ENCODE peak calls at places on chromosomes 13 and 19, in seven cellular contexts. R is LNCaP clone FGC; G is pancreas; X is cardiac fibroblast; V is WTC11; H is Panc1; Y is CD4-positive, alpha-beta T cell. O is an unnamed sample.

GRCh38 chr13:110913322-110913721 is 1.5 kb downstream of the ANKRD10 start:
- DNase-seq in X (peak), V (no peak), H (no peak), Y (no peak), R (no peak), G (no peak), O (no peak)

GRCh38 chr19:6663236-6664187 is 6.4 kb downstream of the TNFSF14 start:
- DNase-seq in R (no peak), G (no peak), Y (no peak), X (peak), H (no peak), V (no peak), O (no peak)

GRCh38 chr13:102195566-102196462 is 206.0 kb downstream of the FGF14 start:
- DNase-seq in H (no peak), X (peak), V (no peak), Y (no peak), R (no peak), G (no peak), O (no peak)

GRCh38 chr13:49053215-49053614 is 77.5 kb downstream of the FNDC3A start:
- DNase-seq in G (no peak), H (no peak), X (no peak), R (no peak), Y (no peak), V (no peak), O (no peak)

GRCh38 chr13:75541287-75541686 is 3.6 kb upstream of the COMMD6 start:
- DNase-seq in X (peak), R (no peak), Y (no peak), V (no peak), H (no peak), G (no peak), O (peak)

GRCh38 chr13:76955236-76955635 is 6.9 kb downstream of the ACOD1 start:
- DNase-seq in R (no peak), Y (no peak), V (no peak), H (no peak), X (no peak), G (no peak), O (no peak)

GRCh38 chr13:79776538-79776937 is 295.6 kb downstream of the NDFIP2 start:
- DNase-seq in V (no peak), Y (no peak), R (no peak), H (no peak), G (no peak), X (peak), O (peak)

GRCh38 chr19:8261881-8262280 is 46.3 kb downstream of the CD320 start:
- DNase-seq in G (peak), Y (no peak), R (no peak), V (no peak), X (no peak), H (no peak), O (no peak)

GRCh38 chr19:48698046-48698445 is 2.3 kb downstream of the FUT2 start:
- DNase-seq in G (no peak), X (peak), H (no peak), V (no peak), R (no peak), Y (no peak), O (peak)

GRCh38 chr13:44934724-44935123 is 54.5 kb downstream of the NUFIP1 start:
- DNase-seq in Y (no peak), X (peak), H (no peak), G (no peak), R (no peak), V (no peak), O (peak)

GRCh38 chr19:5090780-5091575 is 122.1 kb downstream of the KDM4B start:
- DNase-seq in X (peak), H (no peak), V (no peak), G (no peak), R (no peak), Y (no peak), O (no peak)

GRCh38 chr19:37973666-37974065 is 66.7 kb downstream of the SIPA1L3 start:
- DNase-seq in G (no peak), V (no peak), X (no peak), R (no peak), Y (no peak), H (no peak), O (no peak)

GRCh38 chr13:41017744-41018582 is 1.2 kb downstream of the ELF1 start:
- DNase-seq in Y (no peak), G (no peak), X (no peak), R (no peak), H (no peak), V (no peak), O (no peak)

GRCh38 chr19:14886032-14886431 is at the start of gene OR7A17:
- DNase-seq in Y (no peak), G (no peak), X (no peak), R (no peak), H (no peak), V (no peak), O (no peak)

GRCh38 chr19:18173572-18174294 is at the start of gene IFI30:
- DNase-seq in X (peak), Y (peak), V (peak), H (no peak), G (peak), R (no peak), O (no peak)

GRCh38 chr13:34817246-34817645 is 124.8 kb upstream of the NBEA start:
- DNase-seq in X (no peak), V (no peak), H (no peak), Y (no peak), R (no peak), G (no peak), O (peak)

GRCh38 chr19:1855828-1856255 is 7.5 kb downstream of the KLF16 start:
- DNase-seq in R (no peak), V (no peak), G (no peak), Y (no peak), H (no peak), X (no peak), O (no peak)

GRCh38 chr13:36157475-36157874 is 26.3 kb upstream of the DCLK1 start:
- DNase-seq in R (no peak), H (no peak), X (no peak), G (no peak), Y (no peak), V (no peak), O (no peak)

GRCh38 chr13:111153977-111154332 is 38.8 kb downstream of the ARHGEF7 start:
- DNase-seq in R (no peak), X (peak), V (no peak), Y (peak), H (no peak), G (no peak), O (no peak)

GRCh38 chr19:31340059-31341025 is 8.9 kb downstream of the TSHZ3 start:
- DNase-seq in R (no peak), H (no peak), V (no peak), Y (no peak), G (no peak), X (no peak), O (peak)

GRCh38 chr19:56840452-56841193 is at the start of the genes PEG3 and ZIM2:
- DNase-seq in H (no peak), Y (no peak), X (no peak), G (peak), R (no peak), V (no peak), O (no peak)

GRCh38 chr19:33335446-33335845 is 33.1 kb upstream of the CEBPA start:
- DNase-seq in G (no peak), V (no peak), H (no peak), X (no peak), R (no peak), Y (no peak), O (no peak)

GRCh38 chr19:39599116-39599515 is 3.2 kb upstream of the LGALS13 start:
- DNase-seq in R (peak), Y (no peak), G (no peak), X (peak), V (peak), H (no peak), O (peak)

GRCh38 chr19:44903602-44904425 is 1.8 kb upstream of the APOE start:
- DNase-seq in X (peak), V (peak), G (peak), R (no peak), H (no peak), Y (peak), O (peak)

GRCh38 chr19:42131149-42132029 is 857 bp downstream of the POU2F2 start:
- DNase-seq in G (no peak), X (no peak), Y (no peak), H (no peak), V (no peak), R (no peak), O (no peak)

GRCh38 chr19:19668230-19669012 is at the start of gene ZNF101:
- DNase-seq in Y (peak), G (peak), H (peak), R (peak), X (peak), V (peak), O (peak)

GRCh38 chr19:289651-290538 is 1.3 kb downstream of the PLPP2 start:
- DNase-seq in G (peak), Y (peak), X (peak), V (peak), H (peak), R (peak), O (peak)

GRCh38 chr19:34350161-34350561 is 14.8 kb upstream of the GPI start:
- DNase-seq in X (peak), H (no peak), G (no peak), V (no peak), Y (peak), R (no peak), O (no peak)

GRCh38 chr19:5042556-5042955 is 73.6 kb downstream of the KDM4B start:
- DNase-seq in G (no peak), Y (no peak), V (peak), X (no peak), H (no peak), R (no peak), O (no peak)

GRCh38 chr13:62997038-62997619 is 1581.5 kb upstream of the PCDH20 start:
- DNase-seq in Y (no peak), X (no peak), H (no peak), G (no peak), R (no peak), V (no peak), O (no peak)

GRCh38 chr13:58619396-58620113 is 988.0 kb downstream of the PCDH17 start:
- DNase-seq in V (no peak), X (no peak), G (no peak), H (no peak), Y (no peak), R (no peak), O (no peak)

GRCh38 chr19:28710278-28710677 is 502.7 kb downstream of the UQCRFS1 start:
- DNase-seq in V (no peak), R (peak), H (peak), Y (no peak), G (no peak), X (peak), O (peak)

GRCh38 chr19:35755550-35756371 is 1.1 kb downstream of the HSPB6 start:
- DNase-seq in X (peak), R (no peak), G (peak), H (no peak), Y (peak), V (peak), O (peak)

GRCh38 chr19:41707871-41708371 is 505 bp upstream of the CEACAM5 start:
- DNase-seq in Y (no peak), V (peak), H (no peak), R (no peak), G (no peak), X (no peak), O (no peak)

DNA sequence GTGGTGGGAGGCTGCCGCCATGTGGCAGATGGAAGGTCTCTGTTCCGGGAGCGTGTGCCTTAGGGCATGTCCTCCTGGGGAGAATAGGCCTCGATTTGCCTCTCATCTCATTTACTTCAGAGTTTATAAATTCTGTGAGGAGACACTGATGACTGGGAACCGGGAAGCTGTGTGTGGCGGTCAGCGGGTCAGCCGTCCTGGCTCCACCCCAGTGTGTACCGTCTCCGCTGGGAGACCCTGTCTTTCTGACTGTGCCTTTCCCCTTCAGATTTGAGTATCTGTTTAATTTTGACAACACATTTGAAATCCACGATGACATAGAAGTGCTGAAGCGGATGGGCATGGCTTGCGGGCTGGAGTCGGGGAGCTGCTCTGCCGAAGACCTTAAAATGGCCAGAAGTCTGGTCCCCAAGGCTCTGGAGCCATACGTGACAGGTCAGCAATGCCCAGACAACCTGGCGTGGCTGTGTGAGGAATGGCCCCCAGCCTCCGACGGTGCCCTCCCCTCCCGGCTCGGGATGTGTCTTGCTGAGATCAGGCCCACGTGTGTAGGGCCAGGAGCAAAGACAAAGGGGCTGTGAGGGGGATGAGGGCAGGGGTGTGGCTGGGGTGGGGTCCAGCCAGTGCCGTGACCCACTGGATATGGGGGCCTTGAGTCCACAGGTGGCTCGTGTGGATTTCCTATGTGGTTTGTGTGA is 21.6 kb downstream of the ATP4B start:
- DNase-seq in X (no peak), G (no peak), Y (no peak), R (no peak), H (no peak), V (peak), O (no peak)
- TF ChIP-seq CTCF in X (no peak), G (no peak), Y (no peak), R (no peak), H (no peak), V (no peak), O (no peak)

GRCh38 chr19:49938662-49939061 is 9.4 kb upstream of the NUP62 start:
- DNase-seq in V (no peak), X (no peak), R (no peak), G (no peak), H (no peak), Y (no peak), O (no peak)

GRCh38 chr19:49940482-49940791 is 11.1 kb upstream of the NUP62 start:
- DNase-seq in H (no peak), G (no peak), X (no peak), Y (no peak), R (no peak), V (no peak), O (no peak)

GRCh38 chr19:49936549-49936948 is 7.2 kb upstream of the NUP62 start:
- DNase-seq in R (no peak), V (no peak), G (no peak), H (no peak), X (no peak), Y (no peak), O (no peak)

DNA sequence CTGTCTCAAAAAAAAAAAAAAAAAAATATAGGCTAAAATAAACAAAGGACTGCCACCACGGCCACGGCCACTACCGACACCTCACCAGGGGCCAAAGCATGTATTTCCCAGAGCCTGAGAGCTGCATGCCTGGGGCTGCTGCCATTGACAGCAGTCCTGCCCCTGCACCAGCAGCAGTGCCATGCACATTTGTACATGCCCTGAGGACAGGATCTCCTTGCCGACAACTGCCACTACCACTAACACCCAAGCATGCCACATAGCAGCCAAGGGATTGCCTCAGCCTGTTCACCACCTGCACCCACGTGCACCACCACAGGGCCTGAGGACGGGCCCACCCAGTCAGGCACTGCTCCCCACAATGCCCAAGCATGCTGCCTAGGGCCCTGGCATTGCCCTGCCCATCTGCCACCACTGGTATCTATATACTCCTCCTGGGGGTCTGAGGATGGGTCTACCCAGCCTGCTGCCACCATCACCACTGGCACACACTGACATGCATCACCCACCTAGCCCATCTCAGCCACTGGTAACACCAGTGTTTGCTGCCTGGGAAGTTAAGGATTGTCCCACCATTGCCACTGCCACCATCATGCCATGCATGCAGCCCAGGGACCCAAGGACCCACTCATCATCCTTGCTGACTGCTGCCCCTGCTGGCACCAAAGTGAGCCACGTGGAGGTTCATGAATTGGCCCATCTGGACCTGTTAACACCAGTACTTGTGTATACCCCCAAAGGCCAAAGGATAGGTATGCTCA is 10.6 kb upstream of the NUP62 start:
- DNase-seq in G (no peak), X (no peak), V (no peak), H (no peak), Y (no peak), R (no peak), O (no peak)
- TF ChIP-seq CTCF in G (no peak), X (no peak), V (no peak), H (no peak), Y (no peak), R (peak), O (peak)

DNA sequence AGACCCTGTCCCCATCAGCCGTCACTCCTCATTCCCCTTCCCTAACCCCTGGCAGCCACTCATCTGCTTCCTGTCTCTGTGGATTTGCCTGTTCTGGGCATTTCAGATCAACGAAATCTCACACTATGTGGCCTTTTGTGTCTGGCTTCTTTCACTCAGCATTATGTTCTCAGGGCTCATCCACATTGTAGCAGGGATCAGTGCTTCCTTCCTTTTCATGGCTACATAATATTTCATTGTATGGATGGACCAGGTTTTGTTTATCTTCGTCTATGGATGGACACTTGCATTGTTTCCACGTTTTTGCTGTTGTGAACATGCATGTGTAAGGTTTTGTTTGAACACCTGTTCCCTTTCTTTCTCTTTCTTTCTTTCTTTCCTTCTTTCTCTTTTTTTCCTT is 41.3 kb downstream of the NWD1 start:
- DNase-seq in Y (no peak), H (no peak), X (no peak), R (no peak), V (no peak), G (no peak), O (no peak)
- TF ChIP-seq CTCF in Y (no peak), H (no peak), X (no peak), R (no peak), V (no peak), G (no peak), O (no peak)

GRCh38 chr13:30359999-30360398 is 52.6 kb upstream of the KATNAL1 start:
- DNase-seq in X (no peak), V (no peak), G (no peak), H (no peak), R (no peak), Y (no peak), O (no peak)
- TF ChIP-seq CTCF in X (no peak), V (no peak), G (no peak), H (no peak), R (no peak), Y (no peak), O (no peak)

O was measured in HFFc6.